ENCODE peak calls at places on chromosomes 12 and 14, in nine cellular contexts. One of them, this sample, is unnamed.

GRCh38 chr14:48967419-48967818 is 618.8 kb downstream of the RPS29 start:
- DNase-seq in astrocyte of the spinal cord: no peak
- DNase-seq in choroid plexus epithelial cell: no peak
- DNase-seq in left ventricle myocardium inferior: no peak
- DNase-seq in epithelial cell of proximal tubule: no peak
- DNase-seq in GM23338: no peak
- DNase-seq in A673: no peak
- DNase-seq in Peyer's patch: no peak
- DNase-seq in breast epithelium: no peak
- DNase-seq in this sample: no peak

GRCh38 chr12:53482626-53483165 is 16.6 kb downstream of the MAP3K12 start:
- DNase-seq in astrocyte of the spinal cord: no peak
- DNase-seq in choroid plexus epithelial cell: no peak
- DNase-seq in left ventricle myocardium inferior: no peak
- DNase-seq in epithelial cell of proximal tubule: no peak
- DNase-seq in GM23338: no peak
- DNase-seq in A673: no peak
- DNase-seq in Peyer's patch: no peak
- DNase-seq in breast epithelium: no peak
- DNase-seq in this sample: no peak

GRCh38 chr12:9940370-9940769 is 8.2 kb upstream of the CLEC2A start:
- DNase-seq in astrocyte of the spinal cord: no peak
- DNase-seq in choroid plexus epithelial cell: peak; percentile 46
- DNase-seq in left ventricle myocardium inferior: no peak
- DNase-seq in epithelial cell of proximal tubule: no peak
- DNase-seq in GM23338: peak; percentile 52
- DNase-seq in A673: peak; percentile 10
- DNase-seq in Peyer's patch: no peak
- DNase-seq in breast epithelium: no peak
- DNase-seq in this sample: peak; percentile 13

GRCh38 chr12:120199595-120200306 is 1.2 kb downstream of the RPLP0 start:
- DNase-seq in astrocyte of the spinal cord: peak; percentile 76
- DNase-seq in choroid plexus epithelial cell: peak; percentile 96
- DNase-seq in left ventricle myocardium inferior: no peak
- DNase-seq in epithelial cell of proximal tubule: no peak
- DNase-seq in GM23338: no peak
- DNase-seq in A673: no peak
- DNase-seq in Peyer's patch: no peak
- DNase-seq in breast epithelium: no peak
- DNase-seq in this sample: peak; percentile 96

GRCh38 chr14:66401447-66402095 is 84.6 kb upstream of the CCDC196 start:
- DNase-seq in astrocyte of the spinal cord: peak; percentile 3
- DNase-seq in choroid plexus epithelial cell: peak; percentile 18
- DNase-seq in left ventricle myocardium inferior: no peak
- DNase-seq in epithelial cell of proximal tubule: no peak
- DNase-seq in GM23338: no peak
- DNase-seq in A673: peak; percentile 30
- DNase-seq in Peyer's patch: no peak
- DNase-seq in breast epithelium: no peak
- DNase-seq in this sample: peak; percentile 37

GRCh38 chr12:68899251-68899771 is 33.7 kb downstream of the CPM start:
- DNase-seq in astrocyte of the spinal cord: peak; percentile 79
- DNase-seq in choroid plexus epithelial cell: peak; percentile 93
- DNase-seq in left ventricle myocardium inferior: no peak
- DNase-seq in epithelial cell of proximal tubule: peak; percentile 88
- DNase-seq in GM23338: no peak
- DNase-seq in A673: peak; percentile 61
- DNase-seq in Peyer's patch: peak; percentile 55
- DNase-seq in breast epithelium: no peak
- DNase-seq in this sample: peak; percentile 92

GRCh38 chr12:14886271-14886670 is 617 bp upstream of the MGP start:
- DNase-seq in astrocyte of the spinal cord: no peak
- DNase-seq in choroid plexus epithelial cell: no peak
- DNase-seq in left ventricle myocardium inferior: no peak
- DNase-seq in epithelial cell of proximal tubule: no peak
- DNase-seq in GM23338: no peak
- DNase-seq in A673: no peak
- DNase-seq in Peyer's patch: no peak
- DNase-seq in breast epithelium: no peak
- DNase-seq in this sample: no peak

GRCh38 chr14:20652996-20653975 is 11.8 kb upstream of the OR6S1 start:
- DNase-seq in astrocyte of the spinal cord: peak; percentile 42
- DNase-seq in choroid plexus epithelial cell: peak; percentile 62
- DNase-seq in left ventricle myocardium inferior: no peak
- DNase-seq in epithelial cell of proximal tubule: no peak
- DNase-seq in GM23338: peak; percentile 92
- DNase-seq in A673: peak; percentile 85
- DNase-seq in Peyer's patch: no peak
- DNase-seq in breast epithelium: no peak
- DNase-seq in this sample: peak; percentile 93

GRCh38 chr12:75505706-75506312 is 5.6 kb downstream of the KRR1 start:
- DNase-seq in astrocyte of the spinal cord: peak; percentile 61
- DNase-seq in choroid plexus epithelial cell: peak; percentile 70
- DNase-seq in left ventricle myocardium inferior: no peak
- DNase-seq in epithelial cell of proximal tubule: no peak
- DNase-seq in GM23338: no peak
- DNase-seq in A673: peak; percentile 39
- DNase-seq in Peyer's patch: no peak
- DNase-seq in breast epithelium: no peak
- DNase-seq in this sample: peak; percentile 66

GRCh38 chr12:95201056-95201670 is 16.1 kb downstream of the FGD6 start:
- DNase-seq in astrocyte of the spinal cord: no peak
- DNase-seq in choroid plexus epithelial cell: peak; percentile 86
- DNase-seq in left ventricle myocardium inferior: no peak
- DNase-seq in epithelial cell of proximal tubule: no peak
- DNase-seq in GM23338: no peak
- DNase-seq in A673: no peak
- DNase-seq in Peyer's patch: no peak
- DNase-seq in breast epithelium: no peak
- DNase-seq in this sample: peak; percentile 55

GRCh38 chr14:97166497-97166896 is 369.3 kb downstream of the VRK1 start:
- DNase-seq in astrocyte of the spinal cord: no peak
- DNase-seq in choroid plexus epithelial cell: no peak
- DNase-seq in left ventricle myocardium inferior: no peak
- DNase-seq in epithelial cell of proximal tubule: no peak
- DNase-seq in GM23338: no peak
- DNase-seq in A673: no peak
- DNase-seq in Peyer's patch: no peak
- DNase-seq in breast epithelium: no peak
- DNase-seq in this sample: no peak

GRCh38 chr14:50533806-50534205 is 1.4 kb upstream of the MAP4K5 start:
- DNase-seq in astrocyte of the spinal cord: peak; percentile 44
- DNase-seq in choroid plexus epithelial cell: no peak
- DNase-seq in left ventricle myocardium inferior: no peak
- DNase-seq in epithelial cell of proximal tubule: no peak
- DNase-seq in GM23338: no peak
- DNase-seq in A673: no peak
- DNase-seq in Peyer's patch: no peak
- DNase-seq in breast epithelium: no peak
- DNase-seq in this sample: no peak

GRCh38 chr14:72024043-72024407 is 91.8 kb downstream of the RGS6 start:
- DNase-seq in astrocyte of the spinal cord: peak; percentile 3
- DNase-seq in choroid plexus epithelial cell: peak; percentile 45
- DNase-seq in left ventricle myocardium inferior: no peak
- DNase-seq in epithelial cell of proximal tubule: peak; percentile 23
- DNase-seq in GM23338: peak; percentile 83
- DNase-seq in A673: peak; percentile 64
- DNase-seq in Peyer's patch: no peak
- DNase-seq in breast epithelium: no peak
- DNase-seq in this sample: peak; percentile 2

GRCh38 chr12:81450920-81451739 is 308.0 kb downstream of the PPFIA2 start:
- DNase-seq in astrocyte of the spinal cord: peak; percentile 77
- DNase-seq in choroid plexus epithelial cell: peak; percentile 88
- DNase-seq in left ventricle myocardium inferior: no peak
- DNase-seq in epithelial cell of proximal tubule: peak; percentile 32
- DNase-seq in GM23338: peak; percentile 95
- DNase-seq in A673: peak; percentile 88
- DNase-seq in Peyer's patch: no peak
- DNase-seq in breast epithelium: no peak
- DNase-seq in this sample: peak; percentile 82

GRCh38 chr12:106078358-106079025 is 60.3 kb downstream of the NUAK1 start:
- DNase-seq in astrocyte of the spinal cord: peak; percentile 84
- DNase-seq in choroid plexus epithelial cell: peak; percentile 30
- DNase-seq in left ventricle myocardium inferior: peak; percentile 64
- DNase-seq in epithelial cell of proximal tubule: peak; percentile 62
- DNase-seq in GM23338: no peak
- DNase-seq in A673: no peak
- DNase-seq in Peyer's patch: no peak
- DNase-seq in breast epithelium: no peak
- DNase-seq in this sample: peak; percentile 59

GRCh38 chr14:103230658-103231334 is 103.2 kb upstream of the EIF5 start:
- DNase-seq in astrocyte of the spinal cord: no peak
- DNase-seq in choroid plexus epithelial cell: no peak
- DNase-seq in left ventricle myocardium inferior: no peak
- DNase-seq in epithelial cell of proximal tubule: no peak
- DNase-seq in GM23338: no peak
- DNase-seq in A673: no peak
- DNase-seq in Peyer's patch: no peak
- DNase-seq in breast epithelium: no peak
- DNase-seq in this sample: no peak

GRCh38 chr12:66947119-66947518 is 268.2 kb upstream of the GRIP1 start:
- DNase-seq in astrocyte of the spinal cord: no peak
- DNase-seq in choroid plexus epithelial cell: no peak
- DNase-seq in left ventricle myocardium inferior: no peak
- DNase-seq in epithelial cell of proximal tubule: no peak
- DNase-seq in GM23338: no peak
- DNase-seq in A673: no peak
- DNase-seq in Peyer's patch: no peak
- DNase-seq in breast epithelium: no peak
- DNase-seq in this sample: no peak

GRCh38 chr12:72146495-72146894 is 125.7 kb upstream of the TRHDE start:
- DNase-seq in astrocyte of the spinal cord: no peak
- DNase-seq in choroid plexus epithelial cell: no peak
- DNase-seq in left ventricle myocardium inferior: no peak
- DNase-seq in epithelial cell of proximal tubule: no peak
- DNase-seq in GM23338: no peak
- DNase-seq in A673: no peak
- DNase-seq in Peyer's patch: no peak
- DNase-seq in breast epithelium: no peak
- DNase-seq in this sample: no peak

GRCh38 chr14:70171719-70172118 is 17.0 kb downstream of the SLC8A3 start:
- DNase-seq in astrocyte of the spinal cord: no peak
- DNase-seq in choroid plexus epithelial cell: no peak
- DNase-seq in left ventricle myocardium inferior: no peak
- DNase-seq in epithelial cell of proximal tubule: no peak
- DNase-seq in GM23338: no peak
- DNase-seq in A673: no peak
- DNase-seq in Peyer's patch: no peak
- DNase-seq in breast epithelium: no peak
- DNase-seq in this sample: no peak
- H3K4me3 ChIP-seq in astrocyte of the spinal cord: no peak overlapping the region
- H3K4me3 ChIP-seq in choroid plexus epithelial cell: no peak overlapping the region
- H3K4me3 ChIP-seq in left ventricle myocardium inferior: no peak overlapping the region
- H3K4me3 ChIP-seq in epithelial cell of proximal tubule: no peak overlapping the region
- H3K4me3 ChIP-seq in GM23338: no peak overlapping the region
- H3K4me3 ChIP-seq in A673: no peak overlapping the region
- H3K4me3 ChIP-seq in Peyer's patch: no peak overlapping the region
- H3K4me3 ChIP-seq in breast epithelium: no peak overlapping the region
- H3K4me3 ChIP-seq in this sample: no peak overlapping the region

DNA sequence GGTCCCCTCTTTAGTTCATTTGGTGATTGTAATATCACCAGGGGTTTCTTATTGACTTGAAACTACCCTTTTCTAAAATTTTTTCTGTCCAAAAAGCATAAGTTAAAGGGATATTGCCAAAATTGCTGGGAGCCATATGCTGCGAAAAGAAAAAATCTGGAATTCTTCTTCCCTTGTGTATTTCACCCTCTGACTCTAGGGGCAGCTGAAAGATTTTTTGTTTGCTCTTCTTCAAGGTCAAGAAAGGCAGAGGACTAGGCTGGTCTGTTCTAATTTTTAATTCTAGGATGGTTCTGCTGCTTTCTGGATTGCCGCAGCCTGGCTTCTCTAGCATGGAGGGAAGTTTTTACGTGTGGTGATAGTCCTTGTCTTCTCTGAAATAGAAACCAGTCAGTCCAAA is 61.6 kb downstream of the FBXL14 start:
- DNase-seq in astrocyte of the spinal cord: peak; percentile 37
- DNase-seq in choroid plexus epithelial cell: no peak
- DNase-seq in left ventricle myocardium inferior: no peak
- DNase-seq in epithelial cell of proximal tubule: no peak
- DNase-seq in GM23338: no peak
- DNase-seq in A673: no peak
- DNase-seq in Peyer's patch: no peak
- DNase-seq in breast epithelium: no peak
- DNase-seq in this sample: no peak
- TF ChIP-seq CTCF in astrocyte of the spinal cord: no peak
- TF ChIP-seq CTCF in choroid plexus epithelial cell: no peak
- TF ChIP-seq CTCF in left ventricle myocardium inferior: no peak
- TF ChIP-seq CTCF in epithelial cell of proximal tubule: no peak
- TF ChIP-seq CTCF in GM23338: no peak
- TF ChIP-seq CTCF in A673: no peak
- TF ChIP-seq CTCF in Peyer's patch: no peak
- TF ChIP-seq CTCF in breast epithelium: no peak
- TF ChIP-seq CTCF in this sample: no peak

GRCh38 chr14:24135584-24135833 is 485 bp upstream of the PSME1 start:
- DNase-seq in astrocyte of the spinal cord: no peak
- DNase-seq in choroid plexus epithelial cell: no peak
- DNase-seq in left ventricle myocardium inferior: no peak
- DNase-seq in epithelial cell of proximal tubule: no peak
- DNase-seq in GM23338: no peak
- DNase-seq in A673: no peak
- DNase-seq in Peyer's patch: no peak
- DNase-seq in breast epithelium: no peak
- DNase-seq in this sample: no peak
- H3K4me3 ChIP-seq in astrocyte of the spinal cord: peak overlapping the region; percentile 62
- H3K4me3 ChIP-seq in choroid plexus epithelial cell: peak overlapping the region; percentile 96
- H3K4me3 ChIP-seq in left ventricle myocardium inferior: peak overlapping the region; percentile 91
- H3K4me3 ChIP-seq in epithelial cell of proximal tubule: peak overlapping the region; percentile 95
- H3K4me3 ChIP-seq in GM23338: peak overlapping the region; percentile 96
- H3K4me3 ChIP-seq in A673: peak overlapping the region; percentile 100
- H3K4me3 ChIP-seq in Peyer's patch: peak overlapping the region; percentile 95
- H3K4me3 ChIP-seq in breast epithelium: peak overlapping the region; percentile 99
- H3K4me3 ChIP-seq in this sample: peak overlapping the region; percentile 89

DNA sequence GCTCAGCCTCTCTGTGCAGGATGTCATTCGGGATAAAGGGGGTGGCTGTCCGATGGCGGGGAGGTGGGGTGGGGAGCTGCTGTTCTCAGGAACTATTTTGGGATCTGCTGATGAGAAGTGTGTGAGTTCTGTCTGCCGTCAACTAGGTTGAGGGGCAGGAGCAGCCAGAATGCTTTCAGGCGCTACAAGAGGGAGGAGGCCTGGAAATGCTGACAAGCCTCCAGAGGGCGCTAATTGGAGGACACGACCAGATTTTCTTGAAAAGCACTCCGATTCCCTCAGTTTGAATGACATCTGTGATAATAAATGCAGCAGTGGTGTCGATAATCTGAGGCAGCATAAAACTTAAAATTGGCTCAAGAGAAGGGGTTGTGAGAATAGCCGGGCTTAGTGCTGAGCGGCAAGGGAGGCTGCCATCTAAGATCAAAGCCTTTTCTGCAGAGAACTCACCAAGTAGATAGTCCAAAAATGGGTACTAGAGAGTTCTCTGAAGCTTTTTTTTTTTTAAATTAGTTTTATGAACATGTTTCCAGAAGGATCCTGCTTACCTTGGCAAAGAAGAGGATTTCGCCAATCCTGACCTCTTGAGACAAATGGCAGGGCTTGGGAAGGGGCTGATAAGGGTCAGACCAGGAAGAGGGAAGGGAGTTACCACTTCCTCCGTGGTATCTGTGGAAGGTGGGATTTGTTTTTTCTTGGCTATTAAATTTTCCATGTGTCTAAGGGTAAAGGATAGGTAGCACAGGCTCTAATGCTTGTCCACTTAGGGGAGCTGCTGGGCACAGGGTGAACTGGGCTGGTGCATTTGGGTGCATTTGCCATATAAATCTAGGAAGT is 94.4 kb downstream of the CRACR2A start:
- DNase-seq in astrocyte of the spinal cord: no peak
- DNase-seq in choroid plexus epithelial cell: peak; percentile 46
- DNase-seq in left ventricle myocardium inferior: no peak
- DNase-seq in epithelial cell of proximal tubule: no peak
- DNase-seq in GM23338: peak; percentile 87
- DNase-seq in A673: peak; percentile 70
- DNase-seq in Peyer's patch: no peak
- DNase-seq in breast epithelium: no peak
- DNase-seq in this sample: peak; percentile 54
- TF ChIP-seq CTCF in astrocyte of the spinal cord: peak; percentile 61
- TF ChIP-seq CTCF in choroid plexus epithelial cell: peak; percentile 62
- TF ChIP-seq CTCF in left ventricle myocardium inferior: peak; percentile 64
- TF ChIP-seq CTCF in epithelial cell of proximal tubule: peak; percentile 57
- TF ChIP-seq CTCF in GM23338: peak; percentile 82
- TF ChIP-seq CTCF in A673: peak; percentile 81
- TF ChIP-seq CTCF in Peyer's patch: peak; percentile 49
- TF ChIP-seq CTCF in breast epithelium: no peak
- TF ChIP-seq CTCF in this sample: peak; percentile 55